ENCODE peak calls at places on chromosomes 3 and 15, in ten cellular contexts. C, V, Q, J, M, G, W, E, F and I are unnamed samples.

GRCh38 chr3:146468234-146468931 is 978 bp downstream of the PLSCR2 start:
- DNase-seq in C (no peak), V (no peak), Q (no peak), J (no peak), M (no peak), G (no peak), W (no peak), E (no peak), F (no peak), I (peak; percentile 58)

GRCh38 chr3:17081520-17081919 is 196.8 kb downstream of the PLCL2 start:
- DNase-seq in C (no peak), V (no peak), Q (no peak), J (no peak), M (no peak), G (no peak), W (no peak), E (no peak), F (no peak), I (no peak)

GRCh38 chr15:42091753-42092665 is 2.4 kb downstream of the PLA2G4D start:
- DNase-seq in C (peak; percentile 13), V (no peak), Q (no peak), J (no peak), M (no peak), G (no peak), W (no peak), E (peak; percentile 84), F (no peak), I (peak; percentile 38)

GRCh38 chr15:26325495-26325894 is 447.4 kb downstream of the GABRB3 start:
- DNase-seq in C (no peak), V (no peak), Q (no peak), J (no peak), M (no peak), G (peak; percentile 53), W (no peak), E (no peak), F (no peak), I (no peak)

GRCh38 chr3:30864836-30865235 is 29.6 kb downstream of the GADL1 start:
- DNase-seq in C (no peak), V (no peak), Q (no peak), J (no peak), M (no peak), G (no peak), W (no peak), E (no peak), F (no peak), I (no peak)

GRCh38 chr15:73604477-73604876 is 28.7 kb downstream of the NPTN start:
- DNase-seq in C (no peak), V (no peak), Q (no peak), J (no peak), M (no peak), G (no peak), W (no peak), E (no peak), F (no peak), I (no peak)

GRCh38 chr15:53739651-53740050 is 19.8 kb downstream of the WDR72 start:
- DNase-seq in C (no peak), V (no peak), Q (no peak), J (no peak), M (no peak), G (no peak), W (no peak), E (no peak), F (no peak), I (no peak)

GRCh38 chr15:48283361-48284157 is 47.7 kb upstream of the DUT start:
- DNase-seq in C (no peak), V (no peak), Q (no peak), J (no peak), M (no peak), G (no peak), W (no peak), E (no peak), F (no peak), I (no peak)